ENCODE peak calls at places on chromosomes 7 and 10, in nine cellular contexts. D is suprapubic skin; W is heart left ventricle; O is activated CD8-positive, alpha-beta T cell treated with anti-CD3 and anti-CD28 coated beads for 36 hours; X is fibroblast of lung; M is progenitor cell of endocrine pancreas; K is glutamatergic neuron; V is left ventricle myocardium inferior; T is Calu3. Y is an unnamed sample.

GRCh38 chr10:23693398-23693797 is 254.5 kb downstream of the OTUD1 start:
- DNase-seq in W (peak), M (peak), V (no peak), D (no peak), X (no peak), K (peak), O (peak), T (peak), Y (no peak)

GRCh38 chr7:33979807-33980355 is 74.5 kb downstream of the BMPER start:
- DNase-seq in O (no peak), D (no peak), W (no peak), V (no peak), K (no peak), T (no peak), M (no peak), X (peak), Y (peak)

GRCh38 chr7:6614941-6615737 is at the start of gene ZNF853:
- DNase-seq in W (no peak), M (peak), D (no peak), T (peak), O (no peak), X (no peak), K (peak), V (no peak), Y (no peak)

GRCh38 chr7:129828989-129829676 is 123.6 kb downstream of the UBE2H start:
- DNase-seq in X (no peak), T (no peak), K (peak), O (peak), M (no peak), D (no peak), W (no peak), V (no peak), Y (no peak)

GRCh38 chr10:89431977-89432376 is 17.6 kb downstream of the IFIT5 start:
- DNase-seq in O (no peak), W (no peak), M (no peak), V (no peak), K (no peak), X (peak), T (peak), D (no peak), Y (peak)

GRCh38 chr7:123987445-123987844 is 45.4 kb downstream of the TMEM229A start:
- DNase-seq in M (no peak), K (no peak), T (no peak), O (no peak), D (no peak), X (no peak), V (no peak), W (no peak), Y (no peak)

GRCh38 chr10:112131361-112131760 is 52.2 kb downstream of the GPAM start:
- DNase-seq in V (no peak), X (no peak), W (no peak), D (no peak), O (no peak), T (no peak), K (no peak), M (no peak), Y (no peak)

GRCh38 chr10:129877773-129878371 is 86.2 kb downstream of the EBF3 start:
- DNase-seq in W (no peak), V (no peak), D (no peak), T (peak), X (no peak), O (peak), M (no peak), K (no peak), Y (no peak)

GRCh38 chr7:45564485-45564884 is 9.7 kb upstream of the ADCY1 start:
- DNase-seq in V (no peak), K (peak), W (no peak), M (no peak), D (no peak), T (no peak), X (no peak), O (no peak), Y (no peak)

GRCh38 chr10:3091346-3091787 is 24.0 kb downstream of the PFKP start:
- DNase-seq in X (peak), V (no peak), M (no peak), O (peak), T (peak), K (no peak), W (no peak), D (no peak), Y (peak)

GRCh38 chr7:131066635-131067034 is 261.0 kb upstream of the MKLN1 start:
- DNase-seq in O (no peak), V (no peak), X (peak), K (no peak), M (no peak), T (no peak), D (no peak), W (no peak), Y (peak)

GRCh38 chr7:15508258-15508657 is 53.6 kb downstream of the AGMO start:
- DNase-seq in V (no peak), O (no peak), M (no peak), W (no peak), K (no peak), D (no peak), X (peak), T (no peak), Y (peak)

GRCh38 chr10:116268976-116269375 is 4.0 kb downstream of the GFRA1 start:
- DNase-seq in X (no peak), K (no peak), M (no peak), V (no peak), T (no peak), W (no peak), O (no peak), D (no peak), Y (no peak)

GRCh38 chr7:49247759-49248158 is 323.4 kb downstream of the CDC14C start:
- DNase-seq in K (no peak), T (no peak), M (no peak), V (no peak), W (no peak), X (no peak), O (no peak), D (no peak), Y (no peak)

GRCh38 chr7:49245062-49245461 is 320.7 kb downstream of the CDC14C start:
- DNase-seq in O (no peak), K (no peak), W (no peak), M (no peak), T (no peak), X (no peak), V (no peak), D (no peak), Y (no peak)

GRCh38 chr7:49244543-49244942 is 320.2 kb downstream of the CDC14C start:
- DNase-seq in K (no peak), X (no peak), M (no peak), D (no peak), T (no peak), V (no peak), O (no peak), W (no peak), Y (no peak)

GRCh38 chr7:49243521-49243920 is 319.2 kb downstream of the CDC14C start:
- DNase-seq in O (no peak), W (no peak), K (no peak), T (no peak), X (no peak), V (no peak), D (no peak), M (no peak), Y (no peak)
- TF ChIP-seq CTCF in O (no peak), W (no peak), K (no peak), T (no peak), X (no peak), V (no peak), D (no peak), M (peak), Y (no peak)

GRCh38 chr7:22733761-22734160 is 6.8 kb downstream of the IL6 start:
- DNase-seq in O (no peak), D (no peak), T (no peak), W (no peak), M (no peak), X (no peak), V (no peak), K (no peak), Y (no peak)

GRCh38 chr7:22731781-22732180 is 4.8 kb downstream of the IL6 start:
- DNase-seq in V (no peak), W (no peak), D (no peak), K (no peak), T (no peak), O (no peak), M (no peak), X (no peak), Y (no peak)

GRCh38 chr7:22730921-22731654 is 4.1 kb downstream of the IL6 start:
- DNase-seq in O (peak), W (no peak), M (no peak), X (peak), V (no peak), T (peak), D (no peak), K (no peak), Y (peak)

GRCh38 chr7:22729180-22729579 is 2.2 kb downstream of the IL6 start:
- DNase-seq in T (no peak), D (no peak), O (no peak), M (no peak), X (no peak), K (no peak), V (no peak), W (no peak), Y (no peak)

GRCh38 chr7:22732556-22733126 is 5.6 kb downstream of the IL6 start:
- DNase-seq in K (no peak), M (no peak), O (no peak), D (no peak), V (no peak), W (no peak), T (peak), X (peak), Y (peak)
- TF ChIP-seq CTCF in K (no peak), M (peak), O (peak), D (no peak), V (peak), W (peak), T (peak), X (peak), Y (peak)

GRCh38 chr7:17774248-17774647 is 166.0 kb downstream of the SNX13 start:
- DNase-seq in X (peak), O (no peak), K (no peak), V (no peak), W (no peak), M (no peak), T (no peak), D (no peak), Y (peak)
- TF ChIP-seq CTCF in X (no peak), O (no peak), K (no peak), V (no peak), W (no peak), M (no peak), T (no peak), D (no peak), Y (no peak)

GRCh38 chr7:134985894-134986362 is 380 bp upstream of the AGBL3 start:
- DNase-seq in M (no peak), W (no peak), K (no peak), O (no peak), V (no peak), D (no peak), T (no peak), X (no peak), Y (no peak)
- TF ChIP-seq CTCF in M (no peak), W (no peak), K (no peak), O (no peak), V (no peak), D (no peak), T (no peak), X (no peak), Y (no peak)